ENCODE peak calls at places on chromosomes 6 and 20, in eight cellular contexts. A is MV-4-11; M is stimulated activated CD8-positive, alpha-beta memory T cell treated with anti-CD3 and anti-CD28 coated beads, Interleukin-7, amount 100 ng/mL, for 1 hour; F is OCI-LY7; O is GM03348; V is neural crest cell; P is T-helper 2 cell; N is testis. S is an unnamed sample.

GRCh38 chr6:24951831-24952299 is 16.1 kb upstream of the RIPOR2 start:
- DNase-seq in A (peak), M (no peak), F (no peak), O (no peak), V (no peak), P (no peak), N (no peak), S (no peak)

GRCh38 chr6:155174576-155175174 is 89.1 kb upstream of the CLDN20 start:
- DNase-seq in A (peak), M (no peak), F (peak), O (peak), V (peak), P (peak), N (peak), S (peak)

GRCh38 chr20:59042151-59042795 is at the start of gene PRELID3B:
- DNase-seq in A (peak), M (no peak), F (peak), O (peak), V (no peak), P (no peak), N (peak), S (no peak)

GRCh38 chr6:115643762-115644161 is 416.9 kb downstream of the FRK start:
- DNase-seq in A (no peak), M (no peak), F (no peak), O (no peak), V (no peak), P (no peak), N (no peak), S (peak)

GRCh38 chr6:17101422-17102257 is at the start of gene STMND1:
- DNase-seq in A (no peak), M (no peak), F (no peak), O (peak), V (peak), P (no peak), N (peak), S (no peak)

GRCh38 chr20:47464380-47465101 is 37.1 kb upstream of the NCOA3 start:
- DNase-seq in A (peak), M (no peak), F (no peak), O (peak), V (no peak), P (no peak), N (peak), S (peak)

GRCh38 chr6:88609973-88610372 is 353.4 kb downstream of the RNGTT start:
- DNase-seq in A (no peak), M (no peak), F (peak), O (no peak), V (no peak), P (no peak), N (no peak), S (no peak)

GRCh38 chr6:75532521-75532920 is 38.9 kb upstream of the FILIP1 start:
- DNase-seq in A (no peak), M (no peak), F (no peak), O (peak), V (no peak), P (no peak), N (no peak), S (no peak)

GRCh38 chr6:6856538-6857523 is 250.9 kb upstream of the RREB1 start:
- DNase-seq in A (peak), M (no peak), F (no peak), O (peak), V (no peak), P (peak), N (peak), S (no peak)

GRCh38 chr6:137808836-137809315 is 58.2 kb upstream of the TNFAIP3 start:
- DNase-seq in A (no peak), M (no peak), F (no peak), O (no peak), V (no peak), P (no peak), N (peak), S (no peak)

GRCh38 chr20:64255361-64256281 is at the start of gene PCMTD2:
- DNase-seq in A (peak), M (peak), F (peak), O (peak), V (peak), P (peak), N (peak), S (peak)

GRCh38 chr6:44052419-44053011 is 74.7 kb downstream of the MRPL14 start:
- DNase-seq in A (no peak), M (no peak), F (no peak), O (peak), V (no peak), P (no peak), N (no peak), S (peak)

GRCh38 chr6:30881987-30882763 is 2.1 kb upstream of the DDR1 start:
- DNase-seq in A (no peak), M (no peak), F (peak), O (no peak), V (no peak), P (no peak), N (no peak), S (no peak)

GRCh38 chr6:3887150-3887700 is 38.1 kb downstream of the FAM50B start:
- DNase-seq in A (peak), M (no peak), F (no peak), O (peak), V (no peak), P (no peak), N (peak), S (no peak)

GRCh38 chr20:32040142-32040953 is 11.7 kb upstream of the HCK start:
- DNase-seq in A (peak), M (no peak), F (peak), O (no peak), V (no peak), P (no peak), N (no peak), S (no peak)

GRCh38 chr6:109397020-109397419 is 14.8 kb upstream of the CD164 start:
- DNase-seq in A (peak), M (no peak), F (no peak), O (peak), V (no peak), P (no peak), N (no peak), S (no peak)

GRCh38 chr6:34383651-34384304 is 8.7 kb downstream of the NUDT3 start:
- DNase-seq in A (no peak), M (no peak), F (no peak), O (no peak), V (no peak), P (no peak), N (no peak), S (no peak)

GRCh38 chr6:110317189-110317588 is 41.0 kb downstream of the METTL24 start:
- DNase-seq in A (no peak), M (no peak), F (no peak), O (no peak), V (no peak), P (no peak), N (no peak), S (no peak)

GRCh38 chr20:37066168-37066567 is 29.6 kb downstream of the RBL1 start:
- DNase-seq in A (no peak), M (no peak), F (no peak), O (no peak), V (no peak), P (no peak), N (no peak), S (no peak)

GRCh38 chr6:179340-179950 is 112.8 kb upstream of the DUSP22 start:
- DNase-seq in A (no peak), M (no peak), F (no peak), O (no peak), V (no peak), P (no peak), N (no peak), S (no peak)

GRCh38 chr6:111888928-111889696 is 15.9 kb upstream of the FYN start:
- DNase-seq in A (no peak), M (no peak), F (no peak), O (peak), V (peak), P (no peak), N (peak), S (no peak)

GRCh38 chr6:84260926-84261325 is 33.5 kb upstream of the CEP162 start:
- DNase-seq in A (no peak), M (no peak), F (no peak), O (no peak), V (no peak), P (no peak), N (no peak), S (no peak)

GRCh38 chr20:20664795-20665194 is 47.6 kb downstream of the RALGAPA2 start:
- DNase-seq in A (peak), M (no peak), F (peak), O (no peak), V (no peak), P (no peak), N (peak), S (no peak)

GRCh38 chr6:168956141-168956838 is 297.4 kb downstream of the THBS2 start:
- DNase-seq in A (no peak), M (no peak), F (no peak), O (no peak), V (no peak), P (no peak), N (no peak), S (no peak)

GRCh38 chr20:56826971-56827645 is 198.0 kb downstream of the TFAP2C start:
- DNase-seq in A (peak), M (no peak), F (no peak), O (peak), V (no peak), P (no peak), N (no peak), S (peak)

GRCh38 chr6:150298029-150298380 is 70.8 kb upstream of the IYD start:
- DNase-seq in A (no peak), M (no peak), F (no peak), O (no peak), V (no peak), P (no peak), N (no peak), S (no peak)

GRCh38 chr6:50899306-50899840 is 80.7 kb downstream of the TFAP2B start:
- DNase-seq in A (no peak), M (no peak), F (no peak), O (peak), V (no peak), P (no peak), N (no peak), S (peak)

GRCh38 chr6:127539292-127539691 is 20.2 kb upstream of the MTCL3 start:
- DNase-seq in A (peak), M (no peak), F (peak), O (peak), V (no peak), P (no peak), N (no peak), S (no peak)

GRCh38 chr6:150006961-150007464 is 18.3 kb downstream of the RAET1L start:
- DNase-seq in A (no peak), M (no peak), F (peak), O (peak), V (no peak), P (no peak), N (no peak), S (no peak)

GRCh38 chr6:100126682-100127484 is 132.9 kb upstream of the MCHR2 start:
- DNase-seq in A (no peak), M (no peak), F (no peak), O (no peak), V (no peak), P (no peak), N (no peak), S (no peak)

GRCh38 chr6:118523216-118523615 is 24.9 kb upstream of the PLN start:
- DNase-seq in A (no peak), M (no peak), F (no peak), O (no peak), V (no peak), P (no peak), N (no peak), S (no peak)

GRCh38 chr6:83474309-83474708 is 38.0 kb upstream of the PRSS35 start:
- DNase-seq in A (no peak), M (no peak), F (no peak), O (no peak), V (no peak), P (no peak), N (no peak), S (no peak)

GRCh38 chr20:49519777-49520359 is 37.4 kb upstream of the KCNB1 start:
- DNase-seq in A (no peak), M (no peak), F (no peak), O (no peak), V (no peak), P (no peak), N (no peak), S (no peak)

GRCh38 chr20:17557675-17558006 is 12.2 kb upstream of the DSTN start:
- DNase-seq in A (no peak), M (no peak), F (no peak), O (peak), V (no peak), P (no peak), N (no peak), S (no peak)

GRCh38 chr6:132919476-132919875 is 105.1 kb downstream of the RPS12 start:
- DNase-seq in A (no peak), M (no peak), F (no peak), O (peak), V (no peak), P (no peak), N (peak), S (peak)

S was measured in GM04504.